ENCODE peak calls at places on chromosomes 4 and X, in five cellular contexts. K, B, D, J and Z are unnamed samples.

GRCh38 chr4:17797808-17798207 is 12.7 kb downstream of the DCAF16 start:
- DNase-seq in K (peak; percentile 13), B (no peak), D (no peak), J (no peak), Z (no peak)

GRCh38 chr4:186780291-186781031 is 56.8 kb upstream of the FAT1 start:
- DNase-seq in K (no peak), B (no peak), D (no peak), J (no peak), Z (no peak)

GRCh38 chrX:73214366-73215094 is at the start of gene NAP1L2:
- DNase-seq in K (peak; percentile 79), B (peak; percentile 68), D (peak; percentile 1), J (peak; percentile 37), Z (peak; percentile 60)

GRCh38 chrX:1529328-1529727 is 7.7 kb downstream of the P2RY8 start:
- DNase-seq in K (peak; percentile 55), B (no peak), D (no peak), J (no peak), Z (no peak)

GRCh38 chrX:48910926-48911406 is 480 bp downstream of the SLC35A2 start:
- DNase-seq in K (no peak), B (peak; percentile 66), D (no peak), J (no peak), Z (no peak)

GRCh38 chr4:16752150-16752549 is 146.3 kb downstream of the LDB2 start:
- DNase-seq in K (no peak), B (no peak), D (no peak), J (no peak), Z (no peak)

GRCh38 chr4:17560065-17560673 is 16.8 kb upstream of the LAP3 start:
- DNase-seq in K (no peak), B (no peak), D (no peak), J (no peak), Z (no peak)

GRCh38 chrX:2767631-2768455 is 16.0 kb downstream of the XG start:
- DNase-seq in K (no peak), B (no peak), D (no peak), J (no peak), Z (no peak)

GRCh38 chrX:128616933-128617332 is 564.7 kb upstream of the ACTRT1 start:
- DNase-seq in K (no peak), B (no peak), D (no peak), J (no peak), Z (no peak)

GRCh38 chr4:156764846-156765245 is 206.8 kb downstream of the PDGFC start:
- DNase-seq in K (no peak), B (no peak), D (no peak), J (no peak), Z (no peak)

GRCh38 chrX:9370888-9371287 is 94.0 kb upstream of the TBL1X start:
- DNase-seq in K (no peak), B (no peak), D (no peak), J (no peak), Z (no peak)

GRCh38 chr4:151207186-151207585 is 69.8 kb upstream of the PRSS48 start:
- DNase-seq in K (no peak), B (no peak), D (no peak), J (no peak), Z (no peak)

GRCh38 chr4:21304061-21304541 is 603.8 kb downstream of the PACRGL start:
- DNase-seq in K (no peak), B (no peak), D (no peak), J (no peak), Z (no peak)

GRCh38 chr4:129929984-129930383 is 834.0 kb downstream of the C4orf33 start:
- DNase-seq in K (no peak), B (no peak), D (no peak), J (no peak), Z (no peak)

GRCh38 chrX:23919148-23919547 is 11.3 kb downstream of the CXorf58 start:
- DNase-seq in K (no peak), B (no peak), D (no peak), J (no peak), Z (no peak)

GRCh38 chr4:145938618-145939177 is at the start of gene ZNF827:
- DNase-seq in K (peak; percentile 89), B (peak; percentile 87), D (peak; percentile 37), J (peak; percentile 43), Z (peak; percentile 56)